ENCODE peak calls at places on chromosomes 11 and 22, in six cellular contexts. One of them, this sample, is unnamed.

GRCh38 chr11:46300270-46300669 is 22.8 kb downstream of the CREB3L1 start:
- DNase-seq in RWPE1: no peak
- DNase-seq in uterus: no peak
- DNase-seq in GM20000: no peak
- DNase-seq in MCF 10A: no peak
- DNase-seq in GM13976: no peak
- DNase-seq in this sample: peak

GRCh38 chr11:125426818-125427528 is 69.1 kb downstream of the FEZ1 start:
- DNase-seq in RWPE1: no peak
- DNase-seq in uterus: no peak
- DNase-seq in GM20000: no peak
- DNase-seq in MCF 10A: no peak
- DNase-seq in GM13976: no peak
- DNase-seq in this sample: no peak

GRCh38 chr11:47938791-47939560 is 41.4 kb upstream of the PTPRJ start:
- DNase-seq in RWPE1: no peak
- DNase-seq in uterus: no peak
- DNase-seq in GM20000: no peak
- DNase-seq in MCF 10A: no peak
- DNase-seq in GM13976: no peak
- DNase-seq in this sample: no peak

GRCh38 chr11:2929880-2930704 is 872 bp upstream of the PHLDA2 start:
- DNase-seq in RWPE1: peak
- DNase-seq in uterus: no peak
- DNase-seq in GM20000: peak
- DNase-seq in MCF 10A: peak
- DNase-seq in GM13976: peak
- DNase-seq in this sample: peak

GRCh38 chr22:28716686-28717085 is 24.9 kb downstream of the CHEK2 start:
- DNase-seq in RWPE1: no peak
- DNase-seq in uterus: no peak
- DNase-seq in GM20000: no peak
- DNase-seq in MCF 10A: no peak
- DNase-seq in GM13976: no peak
- DNase-seq in this sample: no peak

GRCh38 chr22:49586244-49586748 is 241.4 kb downstream of the BRD1 start:
- DNase-seq in RWPE1: no peak
- DNase-seq in uterus: no peak
- DNase-seq in GM20000: no peak
- DNase-seq in MCF 10A: no peak
- DNase-seq in GM13976: no peak
- DNase-seq in this sample: no peak

GRCh38 chr11:8290122-8290810 is 26.6 kb upstream of the LMO1 start:
- DNase-seq in RWPE1: no peak
- DNase-seq in uterus: no peak
- DNase-seq in GM20000: no peak
- DNase-seq in MCF 10A: no peak
- DNase-seq in GM13976: no peak
- DNase-seq in this sample: no peak

GRCh38 chr22:30421695-30422480 is 3.7 kb upstream of the MTFP1 start:
- DNase-seq in RWPE1: no peak
- DNase-seq in uterus: no peak
- DNase-seq in GM20000: no peak
- DNase-seq in MCF 10A: no peak
- DNase-seq in GM13976: no peak
- DNase-seq in this sample: no peak

GRCh38 chr22:24407278-24407665 is 20.1 kb upstream of the ADORA2A start:
- DNase-seq in RWPE1: no peak
- DNase-seq in uterus: no peak
- DNase-seq in GM20000: no peak
- DNase-seq in MCF 10A: no peak
- DNase-seq in GM13976: no peak
- DNase-seq in this sample: peak

GRCh38 chr22:22241554-22241898 is 3.1 kb upstream of the VPREB1 start:
- DNase-seq in RWPE1: no peak
- DNase-seq in uterus: no peak
- DNase-seq in GM20000: peak
- DNase-seq in MCF 10A: no peak
- DNase-seq in GM13976: no peak
- DNase-seq in this sample: no peak

GRCh38 chr22:47406180-47406723 is 643.8 kb downstream of the TBC1D22A start:
- DNase-seq in RWPE1: no peak
- DNase-seq in uterus: no peak
- DNase-seq in GM20000: no peak
- DNase-seq in MCF 10A: no peak
- DNase-seq in GM13976: no peak
- DNase-seq in this sample: no peak

GRCh38 chr11:85682330-85683305 is 3.4 kb downstream of the CCDC89 start:
- DNase-seq in RWPE1: no peak
- DNase-seq in uterus: peak
- DNase-seq in GM20000: peak
- DNase-seq in MCF 10A: no peak
- DNase-seq in GM13976: peak
- DNase-seq in this sample: peak

GRCh38 chr11:16793511-16793910 is 55.1 kb downstream of the C11orf58 start:
- DNase-seq in RWPE1: no peak
- DNase-seq in uterus: no peak
- DNase-seq in GM20000: no peak
- DNase-seq in MCF 10A: no peak
- DNase-seq in GM13976: no peak
- DNase-seq in this sample: no peak

GRCh38 chr11:127902405-127902804 is 685.0 kb downstream of the ETS1 start:
- DNase-seq in RWPE1: no peak
- DNase-seq in uterus: no peak
- DNase-seq in GM20000: no peak
- DNase-seq in MCF 10A: no peak
- DNase-seq in GM13976: no peak
- DNase-seq in this sample: no peak

GRCh38 chr11:7846003-7846402 is 49.3 kb upstream of the OR5P2 start:
- DNase-seq in RWPE1: no peak
- DNase-seq in uterus: no peak
- DNase-seq in GM20000: no peak
- DNase-seq in MCF 10A: no peak
- DNase-seq in GM13976: no peak
- DNase-seq in this sample: no peak

GRCh38 chr11:77103319-77103718 is 679 bp downstream of the OMP start:
- DNase-seq in RWPE1: no peak
- DNase-seq in uterus: no peak
- DNase-seq in GM20000: no peak
- DNase-seq in MCF 10A: no peak
- DNase-seq in GM13976: no peak
- DNase-seq in this sample: no peak

GRCh38 chr11:77102246-77103210 is at the start of gene OMP:
- DNase-seq in RWPE1: no peak
- DNase-seq in uterus: no peak
- DNase-seq in GM20000: no peak
- DNase-seq in MCF 10A: no peak
- DNase-seq in GM13976: no peak
- DNase-seq in this sample: no peak

GRCh38 chr11:77100166-77101042 is 2.2 kb upstream of the OMP start:
- DNase-seq in RWPE1: no peak
- DNase-seq in uterus: no peak
- DNase-seq in GM20000: no peak
- DNase-seq in MCF 10A: no peak
- DNase-seq in GM13976: no peak
- DNase-seq in this sample: no peak

GRCh38 chr11:77104727-77105126 is 2.1 kb downstream of the OMP start:
- DNase-seq in RWPE1: no peak
- DNase-seq in uterus: no peak
- DNase-seq in GM20000: no peak
- DNase-seq in MCF 10A: no peak
- DNase-seq in GM13976: no peak
- DNase-seq in this sample: no peak

DNA sequence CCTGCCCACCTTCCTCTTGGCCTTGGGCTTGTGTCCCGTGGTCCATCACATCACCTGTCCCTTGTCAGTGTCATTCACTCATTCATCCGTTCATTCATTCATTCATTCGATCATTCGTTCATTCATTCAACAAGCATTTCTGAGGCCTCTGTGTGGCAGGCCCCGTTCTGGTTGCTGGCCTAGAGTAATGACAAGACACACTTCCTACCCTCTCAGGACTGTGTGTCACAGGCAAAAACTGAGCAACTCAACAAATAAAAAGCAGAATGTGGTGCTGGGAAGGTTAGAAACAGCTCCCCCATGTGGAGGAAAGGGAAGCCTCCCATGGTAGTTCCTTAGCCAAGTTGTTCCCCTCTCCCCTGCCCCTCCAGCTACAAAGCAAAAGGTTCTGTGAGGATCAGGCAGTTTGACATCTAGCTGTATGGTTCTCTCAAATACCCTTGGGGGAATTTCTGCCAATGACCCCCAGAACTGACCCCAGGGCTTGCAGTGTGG is 1.6 kb upstream of the OMP start:
- DNase-seq in RWPE1: no peak
- DNase-seq in uterus: no peak
- DNase-seq in GM20000: peak
- DNase-seq in MCF 10A: peak
- DNase-seq in GM13976: peak
- DNase-seq in this sample: peak
- TF ChIP-seq CTCF in RWPE1: no peak
- TF ChIP-seq CTCF in uterus: no peak
- TF ChIP-seq CTCF in GM20000: peak
- TF ChIP-seq CTCF in MCF 10A: peak
- TF ChIP-seq CTCF in GM13976: no peak
- TF ChIP-seq CTCF in this sample: peak

DNA sequence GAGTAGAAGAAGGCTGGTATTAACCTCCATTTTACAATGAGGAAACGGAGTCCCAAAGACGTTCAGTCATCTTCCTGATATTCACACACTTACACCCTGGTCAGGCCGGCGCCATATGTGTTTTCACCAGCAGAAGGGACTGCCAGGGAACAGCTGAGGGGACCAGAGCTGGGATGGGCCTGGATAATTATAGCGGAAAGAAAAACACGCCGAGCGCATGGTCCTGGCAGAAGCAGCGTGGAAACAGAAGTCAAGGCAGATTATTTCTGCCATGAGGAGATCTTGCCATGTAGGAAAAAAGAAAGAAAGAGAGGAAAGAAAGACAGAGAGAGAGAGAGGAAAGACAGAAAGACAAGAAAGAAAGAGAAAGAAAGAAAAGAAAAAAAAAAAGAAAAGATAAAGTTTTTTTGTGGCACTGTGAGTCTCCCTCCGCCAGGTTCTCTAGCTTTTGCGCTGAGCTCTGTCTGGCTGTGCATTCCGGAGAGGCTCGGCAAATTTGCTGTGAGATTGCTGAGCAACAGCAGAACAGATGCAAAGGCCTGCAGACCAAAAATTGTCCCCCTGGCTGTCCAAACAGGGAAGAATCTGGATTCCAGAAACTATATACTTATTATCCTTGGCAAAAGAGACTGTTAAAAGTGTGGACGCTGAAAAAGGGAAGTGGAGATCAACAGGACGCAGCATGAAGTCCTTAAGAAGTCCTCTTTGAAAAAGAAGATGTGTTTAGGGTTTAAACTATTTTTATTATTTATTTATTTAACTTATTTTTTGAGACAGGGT is 1.3 kb upstream of the UCP2 start:
- DNase-seq in RWPE1: no peak
- DNase-seq in uterus: no peak
- DNase-seq in GM20000: no peak
- DNase-seq in MCF 10A: no peak
- DNase-seq in GM13976: no peak
- DNase-seq in this sample: no peak
- TF ChIP-seq CTCF in RWPE1: no peak
- TF ChIP-seq CTCF in uterus: no peak
- TF ChIP-seq CTCF in GM20000: no peak
- TF ChIP-seq CTCF in MCF 10A: no peak
- TF ChIP-seq CTCF in GM13976: no peak
- TF ChIP-seq CTCF in this sample: no peak

GRCh38 chr11:88292156-88292844 is 45.2 kb downstream of the CTSC start:
- DNase-seq in RWPE1: peak
- DNase-seq in uterus: peak
- DNase-seq in GM20000: no peak
- DNase-seq in MCF 10A: peak
- DNase-seq in GM13976: no peak
- DNase-seq in this sample: no peak
- TF ChIP-seq CTCF in RWPE1: peak
- TF ChIP-seq CTCF in uterus: no peak
- TF ChIP-seq CTCF in GM20000: no peak
- TF ChIP-seq CTCF in MCF 10A: peak
- TF ChIP-seq CTCF in GM13976: no peak
- TF ChIP-seq CTCF in this sample: no peak

DNA sequence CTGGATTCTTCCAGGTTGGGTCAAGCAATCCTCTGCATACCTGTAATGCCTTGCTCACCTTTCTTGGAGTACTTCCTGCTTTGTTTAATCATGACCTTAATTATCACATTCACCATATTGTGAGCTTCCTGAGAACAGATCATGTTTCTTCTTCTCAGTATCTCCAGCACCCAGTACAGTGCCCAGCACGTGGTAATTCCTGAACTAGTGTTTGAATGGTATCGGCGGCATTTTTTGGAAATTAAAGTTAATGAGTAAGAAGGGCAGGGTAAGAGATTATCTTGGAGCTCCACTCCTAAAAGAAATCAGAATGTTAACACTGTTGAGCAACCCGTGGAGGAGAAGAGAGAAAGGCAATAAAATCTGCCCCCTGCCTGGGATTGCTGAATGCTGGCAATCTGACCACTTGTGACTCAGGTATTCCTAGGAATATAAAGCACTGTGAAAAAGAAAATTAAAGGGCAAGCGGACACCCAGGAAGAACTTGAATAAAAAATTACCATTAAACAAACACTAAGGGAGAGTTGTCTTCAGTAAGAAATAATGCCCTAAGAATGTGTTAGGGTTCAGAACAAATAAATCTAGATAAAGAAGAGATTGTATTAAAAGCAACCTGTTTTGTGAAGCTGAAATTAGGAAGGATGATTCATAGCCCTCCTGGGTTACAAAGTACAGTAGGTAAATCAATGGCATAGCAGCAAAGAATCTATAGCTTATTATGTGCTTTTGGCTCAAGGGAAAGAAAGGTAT is 92.9 kb downstream of the PDHX start:
- DNase-seq in RWPE1: peak
- DNase-seq in uterus: peak
- DNase-seq in GM20000: no peak
- DNase-seq in MCF 10A: peak
- DNase-seq in GM13976: no peak
- DNase-seq in this sample: no peak
- TF ChIP-seq CTCF in RWPE1: no peak
- TF ChIP-seq CTCF in uterus: no peak
- TF ChIP-seq CTCF in GM20000: no peak
- TF ChIP-seq CTCF in MCF 10A: no peak
- TF ChIP-seq CTCF in GM13976: no peak
- TF ChIP-seq CTCF in this sample: no peak

GRCh38 chr11:66639066-66639813 is 737 bp downstream of the RBM4 start:
- DNase-seq in RWPE1: no peak
- DNase-seq in uterus: no peak
- DNase-seq in GM20000: no peak
- DNase-seq in MCF 10A: peak
- DNase-seq in GM13976: no peak
- DNase-seq in this sample: peak
- TF ChIP-seq CTCF in RWPE1: no peak
- TF ChIP-seq CTCF in uterus: no peak
- TF ChIP-seq CTCF in GM20000: no peak
- TF ChIP-seq CTCF in MCF 10A: no peak
- TF ChIP-seq CTCF in GM13976: no peak
- TF ChIP-seq CTCF in this sample: peak